ENCODE peak calls at places on chromosomes 2 and 18, in ten cellular contexts. One of them, this sample, is unnamed.

GRCh38 chr2:17083902-17084301 is 418.3 kb upstream of the CYRIA start:
- DNase-seq in lower leg skin: no peak
- DNase-seq in breast epithelium: no peak
- DNase-seq in stomach: no peak
- DNase-seq in transverse colon: no peak
- DNase-seq in testis: no peak
- DNase-seq in thyroid gland: no peak
- DNase-seq in suprapubic skin: no peak
- DNase-seq in NB4: no peak
- DNase-seq in tibial nerve: no peak
- DNase-seq in this sample: no peak

GRCh38 chr18:55406374-55407045 is 181.5 kb downstream of the TCF4 start:
- DNase-seq in lower leg skin: no peak
- DNase-seq in breast epithelium: no peak
- DNase-seq in stomach: no peak
- DNase-seq in transverse colon: no peak
- DNase-seq in testis: no peak
- DNase-seq in thyroid gland: no peak
- DNase-seq in suprapubic skin: no peak
- DNase-seq in NB4: no peak
- DNase-seq in tibial nerve: no peak
- DNase-seq in this sample: no peak

GRCh38 chr2:127763776-127764175 is 47.2 kb downstream of the WDR33 start:
- DNase-seq in lower leg skin: no peak
- DNase-seq in breast epithelium: no peak
- DNase-seq in stomach: no peak
- DNase-seq in transverse colon: no peak
- DNase-seq in testis: no peak
- DNase-seq in thyroid gland: no peak
- DNase-seq in suprapubic skin: no peak
- DNase-seq in NB4: no peak
- DNase-seq in tibial nerve: no peak
- DNase-seq in this sample: no peak

GRCh38 chr2:7627587-7627986 is 710.4 kb downstream of the RNF144A start:
- DNase-seq in lower leg skin: no peak
- DNase-seq in breast epithelium: no peak
- DNase-seq in stomach: no peak
- DNase-seq in transverse colon: no peak
- DNase-seq in testis: no peak
- DNase-seq in thyroid gland: no peak
- DNase-seq in suprapubic skin: no peak
- DNase-seq in NB4: no peak
- DNase-seq in tibial nerve: no peak
- DNase-seq in this sample: no peak

GRCh38 chr2:9288233-9288632 is 81.6 kb downstream of the ASAP2 start:
- DNase-seq in lower leg skin: no peak
- DNase-seq in breast epithelium: no peak
- DNase-seq in stomach: no peak
- DNase-seq in transverse colon: no peak
- DNase-seq in testis: no peak
- DNase-seq in thyroid gland: no peak
- DNase-seq in suprapubic skin: no peak
- DNase-seq in NB4: no peak
- DNase-seq in tibial nerve: no peak
- DNase-seq in this sample: no peak

GRCh38 chr2:228417526-228417925 is 236.0 kb upstream of the SPHKAP start:
- DNase-seq in lower leg skin: no peak
- DNase-seq in breast epithelium: no peak
- DNase-seq in stomach: no peak
- DNase-seq in transverse colon: no peak
- DNase-seq in testis: no peak
- DNase-seq in thyroid gland: no peak
- DNase-seq in suprapubic skin: no peak
- DNase-seq in NB4: no peak
- DNase-seq in tibial nerve: no peak
- DNase-seq in this sample: no peak

GRCh38 chr2:219634951-219635751 is 7.7 kb downstream of the SLC4A3 start:
- DNase-seq in lower leg skin: no peak
- DNase-seq in breast epithelium: no peak
- DNase-seq in stomach: no peak
- DNase-seq in transverse colon: no peak
- DNase-seq in testis: no peak
- DNase-seq in thyroid gland: no peak
- DNase-seq in suprapubic skin: no peak
- DNase-seq in NB4: no peak
- DNase-seq in tibial nerve: no peak
- DNase-seq in this sample: no peak

GRCh38 chr18:52715961-52716360 is 376.0 kb downstream of the DCC start:
- DNase-seq in lower leg skin: no peak
- DNase-seq in breast epithelium: no peak
- DNase-seq in stomach: no peak
- DNase-seq in transverse colon: no peak
- DNase-seq in testis: no peak
- DNase-seq in thyroid gland: no peak
- DNase-seq in suprapubic skin: no peak
- DNase-seq in NB4: no peak
- DNase-seq in tibial nerve: no peak
- DNase-seq in this sample: no peak

GRCh38 chr2:200223385-200223784 is 83.1 kb upstream of the SPATS2L start:
- DNase-seq in lower leg skin: no peak
- DNase-seq in breast epithelium: no peak
- DNase-seq in stomach: no peak
- DNase-seq in transverse colon: no peak
- DNase-seq in testis: no peak
- DNase-seq in thyroid gland: no peak
- DNase-seq in suprapubic skin: no peak
- DNase-seq in NB4: no peak
- DNase-seq in tibial nerve: no peak
- DNase-seq in this sample: no peak

GRCh38 chr2:56613917-56614316 is 430.1 kb downstream of the CCDC85A start:
- DNase-seq in lower leg skin: no peak
- DNase-seq in breast epithelium: no peak
- DNase-seq in stomach: no peak
- DNase-seq in transverse colon: no peak
- DNase-seq in testis: no peak
- DNase-seq in thyroid gland: no peak
- DNase-seq in suprapubic skin: no peak
- DNase-seq in NB4: no peak
- DNase-seq in tibial nerve: no peak
- DNase-seq in this sample: no peak

GRCh38 chr2:214412679-214413078 is 1.8 kb downstream of the VWC2L start:
- DNase-seq in lower leg skin: no peak
- DNase-seq in breast epithelium: no peak
- DNase-seq in stomach: no peak
- DNase-seq in transverse colon: no peak
- DNase-seq in testis: no peak
- DNase-seq in thyroid gland: no peak
- DNase-seq in suprapubic skin: no peak
- DNase-seq in NB4: no peak
- DNase-seq in tibial nerve: no peak
- DNase-seq in this sample: no peak

GRCh38 chr2:214410918-214411554 is at the start of gene VWC2L:
- DNase-seq in lower leg skin: peak
- DNase-seq in breast epithelium: peak
- DNase-seq in stomach: peak
- DNase-seq in transverse colon: peak
- DNase-seq in testis: peak
- DNase-seq in thyroid gland: peak
- DNase-seq in suprapubic skin: no peak
- DNase-seq in NB4: peak
- DNase-seq in tibial nerve: peak
- DNase-seq in this sample: peak

DNA sequence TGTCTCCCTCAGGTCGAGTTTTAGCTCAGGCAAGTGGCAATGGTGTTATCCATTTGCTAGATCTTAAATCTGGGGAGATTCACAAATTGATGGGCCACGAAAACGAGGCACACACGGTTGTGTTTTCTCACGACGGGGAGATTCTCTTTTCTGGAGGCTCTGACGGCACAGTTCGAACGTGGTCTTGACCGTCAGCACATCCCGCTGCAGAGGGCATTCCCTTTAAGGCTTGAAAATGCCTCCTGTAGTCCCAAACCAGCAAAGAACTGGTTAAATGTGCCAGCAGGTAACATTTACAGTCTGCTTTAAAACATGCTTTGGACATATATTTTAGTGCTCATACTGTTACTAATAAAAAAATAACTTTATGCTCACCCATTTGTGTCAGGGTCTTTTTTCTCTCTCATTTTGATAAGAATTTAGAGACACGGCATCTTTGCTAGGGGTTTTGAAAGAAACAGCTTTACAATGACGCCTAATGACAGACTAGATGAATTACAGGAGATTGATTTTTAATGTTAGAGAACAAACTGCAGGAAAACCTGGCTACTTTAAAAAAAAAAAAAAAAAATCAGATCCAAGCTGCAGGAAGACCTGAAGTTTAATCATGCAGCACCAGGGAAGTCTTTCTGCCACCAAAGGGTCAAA is 602 bp upstream of the VWC2L start:
- DNase-seq in lower leg skin: no peak
- DNase-seq in breast epithelium: no peak
- DNase-seq in stomach: no peak
- DNase-seq in transverse colon: no peak
- DNase-seq in testis: no peak
- DNase-seq in thyroid gland: no peak
- DNase-seq in suprapubic skin: no peak
- DNase-seq in NB4: no peak
- DNase-seq in tibial nerve: no peak
- DNase-seq in this sample: no peak
- TF ChIP-seq CTCF in lower leg skin: no peak
- TF ChIP-seq CTCF in breast epithelium: no peak
- TF ChIP-seq CTCF in stomach: no peak
- TF ChIP-seq CTCF in transverse colon: no peak
- TF ChIP-seq CTCF in testis: no peak
- TF ChIP-seq CTCF in thyroid gland: no peak
- TF ChIP-seq CTCF in suprapubic skin: no peak
- TF ChIP-seq CTCF in NB4: no peak
- TF ChIP-seq CTCF in tibial nerve: no peak
- TF ChIP-seq CTCF in this sample: no peak

DNA sequence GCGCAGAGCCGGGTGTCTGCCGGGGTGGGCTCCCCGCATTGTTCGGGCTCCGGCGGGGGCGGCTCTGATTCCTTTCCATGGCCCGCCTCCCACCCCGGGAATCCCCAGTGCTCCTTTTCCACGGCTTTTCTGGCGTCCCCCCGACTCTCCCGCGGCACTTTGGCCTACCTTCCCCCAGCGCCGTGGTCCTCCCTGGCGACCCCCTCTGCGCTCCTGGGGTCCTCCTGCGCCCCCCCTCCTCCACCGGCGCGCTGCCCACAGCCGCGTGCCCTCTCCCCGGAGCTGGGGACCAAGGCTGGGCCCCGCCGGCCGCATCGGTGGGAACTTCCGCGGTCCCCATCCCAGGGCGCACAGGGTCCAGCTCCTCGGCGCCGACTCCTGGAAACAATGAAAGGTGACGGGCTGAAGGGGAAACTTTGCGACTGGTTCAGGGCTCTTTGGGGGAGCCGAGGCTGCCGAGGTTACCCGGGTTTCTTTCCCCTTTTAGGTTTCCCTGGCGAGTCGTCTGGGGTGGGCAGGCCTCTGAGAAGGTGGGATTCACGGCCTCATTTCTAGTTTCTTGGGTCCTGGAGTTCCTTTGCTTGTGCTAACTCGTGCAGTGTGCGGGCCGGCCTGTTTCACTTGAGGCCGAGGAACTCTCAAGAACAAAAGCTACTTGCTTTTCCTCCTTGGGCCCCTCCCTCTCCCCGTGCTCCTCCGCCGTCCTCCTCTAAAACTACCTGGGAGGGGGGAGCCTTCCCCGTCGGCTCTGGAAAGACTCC is 2.2 kb downstream of the TGIF1 start:
- DNase-seq in lower leg skin: peak
- DNase-seq in breast epithelium: peak
- DNase-seq in stomach: peak
- DNase-seq in transverse colon: peak
- DNase-seq in testis: peak
- DNase-seq in thyroid gland: peak
- DNase-seq in suprapubic skin: peak
- DNase-seq in NB4: peak
- DNase-seq in tibial nerve: peak
- DNase-seq in this sample: peak
- TF ChIP-seq POLR2A in lower leg skin: no peak
- TF ChIP-seq POLR2A in breast epithelium: peak
- TF ChIP-seq POLR2A in stomach: peak
- TF ChIP-seq POLR2A in transverse colon: peak
- TF ChIP-seq POLR2A in testis: no peak
- TF ChIP-seq POLR2A in thyroid gland: no peak
- TF ChIP-seq POLR2A in suprapubic skin: no peak
- TF ChIP-seq POLR2A in NB4: no peak
- TF ChIP-seq POLR2A in tibial nerve: peak
- TF ChIP-seq POLR2A in this sample: peak

GRCh38 chr2:155372969-155373368 is 674.5 kb downstream of the KCNJ3 start:
- DNase-seq in lower leg skin: no peak
- DNase-seq in breast epithelium: no peak
- DNase-seq in stomach: no peak
- DNase-seq in transverse colon: no peak
- DNase-seq in testis: no peak
- DNase-seq in thyroid gland: no peak
- DNase-seq in suprapubic skin: no peak
- DNase-seq in NB4: peak
- DNase-seq in tibial nerve: no peak
- DNase-seq in this sample: no peak
- TF ChIP-seq CTCF in lower leg skin: no peak
- TF ChIP-seq CTCF in breast epithelium: no peak
- TF ChIP-seq CTCF in stomach: no peak
- TF ChIP-seq CTCF in transverse colon: no peak
- TF ChIP-seq CTCF in testis: no peak
- TF ChIP-seq CTCF in thyroid gland: no peak
- TF ChIP-seq CTCF in suprapubic skin: peak
- TF ChIP-seq CTCF in NB4: peak
- TF ChIP-seq CTCF in tibial nerve: peak
- TF ChIP-seq CTCF in this sample: no peak

GRCh38 chr18:35432565-35433001 is 55.4 kb upstream of the ZNF396 start:
- DNase-seq in lower leg skin: no peak
- DNase-seq in breast epithelium: no peak
- DNase-seq in stomach: no peak
- DNase-seq in transverse colon: no peak
- DNase-seq in testis: no peak
- DNase-seq in thyroid gland: no peak
- DNase-seq in suprapubic skin: no peak
- DNase-seq in NB4: no peak
- DNase-seq in tibial nerve: no peak
- DNase-seq in this sample: no peak

GRCh38 chr18:35430721-35431441 is 53.7 kb upstream of the ZNF396 start:
- DNase-seq in lower leg skin: no peak
- DNase-seq in breast epithelium: no peak
- DNase-seq in stomach: no peak
- DNase-seq in transverse colon: no peak
- DNase-seq in testis: no peak
- DNase-seq in thyroid gland: no peak
- DNase-seq in suprapubic skin: no peak
- DNase-seq in NB4: peak
- DNase-seq in tibial nerve: no peak
- DNase-seq in this sample: no peak

GRCh38 chr18:35438480-35439234 is 59.1 kb downstream of the INO80C start:
- DNase-seq in lower leg skin: no peak
- DNase-seq in breast epithelium: no peak
- DNase-seq in stomach: no peak
- DNase-seq in transverse colon: no peak
- DNase-seq in testis: no peak
- DNase-seq in thyroid gland: no peak
- DNase-seq in suprapubic skin: no peak
- DNase-seq in NB4: no peak
- DNase-seq in tibial nerve: no peak
- DNase-seq in this sample: no peak

GRCh38 chr18:35435420-35435819 is 58.3 kb upstream of the ZNF396 start:
- DNase-seq in lower leg skin: no peak
- DNase-seq in breast epithelium: no peak
- DNase-seq in stomach: no peak
- DNase-seq in transverse colon: no peak
- DNase-seq in testis: no peak
- DNase-seq in thyroid gland: no peak
- DNase-seq in suprapubic skin: no peak
- DNase-seq in NB4: no peak
- DNase-seq in tibial nerve: no peak
- DNase-seq in this sample: no peak

GRCh38 chr18:35436076-35436649 is 59.0 kb upstream of the ZNF396 start:
- DNase-seq in lower leg skin: no peak
- DNase-seq in breast epithelium: no peak
- DNase-seq in stomach: no peak
- DNase-seq in transverse colon: no peak
- DNase-seq in testis: no peak
- DNase-seq in thyroid gland: no peak
- DNase-seq in suprapubic skin: no peak
- DNase-seq in NB4: no peak
- DNase-seq in tibial nerve: no peak
- DNase-seq in this sample: no peak
- TF ChIP-seq POLR2A in lower leg skin: no peak
- TF ChIP-seq POLR2A in breast epithelium: no peak
- TF ChIP-seq POLR2A in stomach: no peak
- TF ChIP-seq POLR2A in transverse colon: no peak
- TF ChIP-seq POLR2A in testis: no peak
- TF ChIP-seq POLR2A in thyroid gland: no peak
- TF ChIP-seq POLR2A in suprapubic skin: no peak
- TF ChIP-seq POLR2A in NB4: no peak
- TF ChIP-seq POLR2A in tibial nerve: no peak
- TF ChIP-seq POLR2A in this sample: no peak